ENCODE peak calls at places on chromosomes 11 and 22, in seven cellular contexts. M is kidney; R is CD8-positive, alpha-beta memory T cell; Z is MCF 10A; Y is HS-5; S is stimulated activated CD4-positive, alpha-beta T cell treated with anti-CD3 and anti-CD28 coated beads, Interleukin-1b, Interleukin-23, amount 100 ng/mL, for 48 hours; X is AG08396. B is an unnamed sample.

GRCh38 chr22:49476176-49476575 is 351.5 kb downstream of the BRD1 start:
- DNase-seq in M (no peak), R (no peak), Z (no peak), Y (no peak), S (no peak), X (no peak), B (no peak)

GRCh38 chr11:128843198-128843766 is 23.8 kb downstream of the KCNJ1 start:
- DNase-seq in M (no peak), R (no peak), Z (no peak), Y (no peak), S (no peak), X (no peak), B (no peak)

GRCh38 chr22:46437990-46438389 is 99.4 kb downstream of the CELSR1 start:
- DNase-seq in M (no peak), R (no peak), Z (no peak), Y (no peak), S (no peak), X (no peak), B (no peak)

GRCh38 chr11:57180141-57180561 is 1.6 kb upstream of the LRRC55 start:
- DNase-seq in M (no peak), R (no peak), Z (no peak), Y (no peak), S (no peak), X (no peak), B (no peak)

GRCh38 chr22:46140989-46141928 is 9.1 kb upstream of the PPARA start:
- DNase-seq in M (peak), R (no peak), Z (no peak), Y (no peak), S (no peak), X (no peak), B (no peak)

GRCh38 chr11:117972589-117973445 is 13.4 kb upstream of the IL10RA start:
- DNase-seq in M (no peak), R (no peak), Z (no peak), Y (no peak), S (no peak), X (no peak), B (no peak)

GRCh38 chr11:73554677-73555320 is 43.1 kb downstream of the FAM168A start:
- DNase-seq in M (no peak), R (no peak), Z (no peak), Y (no peak), S (no peak), X (no peak), B (no peak)

GRCh38 chr11:61144511-61145179 is 16.6 kb downstream of the VPS37C start:
- DNase-seq in M (no peak), R (no peak), Z (no peak), Y (no peak), S (no peak), X (no peak), B (no peak)

GRCh38 chr11:88402192-88402715 is 64.7 kb upstream of the CTSC start:
- DNase-seq in M (no peak), R (no peak), Z (peak), Y (no peak), S (no peak), X (peak), B (peak)

GRCh38 chr11:12088047-12088481 is 22.3 kb upstream of the MICAL2 start:
- DNase-seq in M (no peak), R (no peak), Z (peak), Y (no peak), S (no peak), X (no peak), B (peak)

GRCh38 chr11:75262961-75263852 is 22.6 kb downstream of the TPBGL start:
- DNase-seq in M (peak), R (peak), Z (no peak), Y (no peak), S (no peak), X (no peak), B (no peak)

B was measured in ACHN.